ENCODE peak calls at places on chromosomes 16 and 17, in ten cellular contexts. O is skeletal muscle cell, S is aorta, P is testis, M is NCI-H1694, A is Caki2, E is IMR-90, K is H9, L is LHCN-M2, V is NCI-H2081. G is an unnamed sample.

GRCh38 chr17:64148017-64148631 is 18.2 kb upstream of the ERN1 start:
- DNase-seq in K (no peak), A (no peak), L (peak; percentile 17), S (no peak), O (no peak), P (no peak), E (no peak), V (no peak), M (peak; percentile 64), G (no peak)

GRCh38 chr16:48143816-48144215 is 12.0 kb downstream of the ABCC12 start:
- DNase-seq in V (no peak), P (no peak), E (no peak), S (no peak), M (no peak), O (no peak), K (no peak), A (no peak), L (no peak), G (no peak)

GRCh38 chr17:69773081-69773480 is 301.9 kb upstream of the KCNJ16 start:
- DNase-seq in A (no peak), V (peak; percentile 54), E (peak; percentile 43), P (no peak), S (no peak), L (no peak), O (no peak), K (no peak), M (no peak), G (peak; percentile 89)

GRCh38 chr17:44464037-44464436 is 39.2 kb downstream of the GPATCH8 start:
- DNase-seq in A (no peak), E (peak; percentile 51), M (no peak), P (no peak), S (no peak), O (no peak), L (no peak), K (no peak), V (no peak), G (no peak)

GRCh38 chr17:38600906-38601305 is 4.8 kb downstream of the SRCIN1 start:
- DNase-seq in O (no peak), P (no peak), L (no peak), V (no peak), M (no peak), A (no peak), S (no peak), K (peak; percentile 71), E (no peak), G (no peak)

GRCh38 chr16:728131-728889 is 1.4 kb downstream of the HAGHL start:
- DNase-seq in P (peak; percentile 78), O (peak; percentile 58), A (peak; percentile 98), V (peak; percentile 72), K (peak; percentile 87), E (peak; percentile 78), S (peak; percentile 82), L (peak; percentile 74), M (no peak), G (peak; percentile 51)

GRCh38 chr17:78307887-78308633 is 51.8 kb downstream of the SOCS3 start:
- DNase-seq in P (peak; percentile 38), L (no peak), E (no peak), A (peak; percentile 38), K (peak; percentile 86), V (no peak), O (no peak), S (no peak), M (no peak), G (no peak)

GRCh38 chr17:80374039-80374731 is 40.8 kb upstream of the ENDOV start:
- DNase-seq in L (no peak), V (no peak), S (no peak), E (no peak), A (no peak), O (no peak), K (no peak), M (no peak), P (no peak), G (no peak)

GRCh38 chr16:87420401-87421368 is 28.5 kb downstream of the MAP1LC3B start:
- DNase-seq in P (no peak), V (no peak), O (no peak), M (no peak), E (no peak), K (no peak), S (no peak), L (no peak), A (no peak), G (no peak)

GRCh38 chr17:65345261-65346060 is 208.3 kb downstream of the RGS9 start:
- DNase-seq in S (no peak), P (no peak), K (no peak), L (no peak), O (no peak), E (no peak), M (no peak), A (no peak), V (no peak), G (no peak)

GRCh38 chr16:84562174-84562815 is 55.6 kb downstream of the COTL1 start:
- DNase-seq in L (no peak), V (no peak), A (no peak), K (no peak), M (no peak), O (no peak), S (no peak), E (no peak), P (no peak), G (no peak)

GRCh38 chr16:88039591-88039990 is 88.4 kb downstream of the BANP start:
- DNase-seq in O (no peak), L (no peak), M (no peak), P (no peak), E (no peak), K (no peak), V (no peak), A (no peak), S (no peak), G (no peak)